ENCODE peak calls at places on chromosomes 4 and X, in five cellular contexts. Q, U, H, J and L are unnamed samples.
A peak's percentile ranks its signal among the peaks of the same experiment; 100 is the strongest.

GRCh38 chr4:5919571-5919970 is 26.7 kb upstream of the CRMP1 start:
- DNase-seq in Q (no peak), H (no peak), U (no peak), J (no peak), L (no peak)

GRCh38 chr4:7831858-7832257 is 107.8 kb downstream of the AFAP1 start:
- DNase-seq in U (no peak), J (no peak), H (no peak), Q (no peak), L (no peak)

GRCh38 chr4:56626420-56626819 is 54.7 kb downstream of the HOPX start:
- DNase-seq in Q (no peak), J (no peak), H (no peak), U (no peak), L (no peak)

GRCh38 chrX:18640686-18641085 is 31.2 kb downstream of the RS1 start:
- DNase-seq in Q (peak; percentile 54), H (no peak), J (no peak), U (peak; percentile 40), L (no peak)

GRCh38 chr4:25550376-25551030 is 105.1 kb upstream of the SLC34A2 start:
- DNase-seq in Q (no peak), J (no peak), H (no peak), U (no peak), L (no peak)

GRCh38 chrX:21943460-21944135 is 3.1 kb downstream of the SMS start:
- DNase-seq in H (no peak), U (no peak), J (no peak), Q (no peak), L (no peak)

GRCh38 chr4:95594629-95595028 is 45.9 kb upstream of the UNC5C start:
- DNase-seq in U (no peak), Q (no peak), J (no peak), H (no peak), L (no peak)

GRCh38 chr4:37988670-37989069 is 28.5 kb downstream of the PTTG2 start:
- DNase-seq in Q (peak; percentile 47), H (no peak), U (no peak), J (no peak), L (no peak)

GRCh38 chr4:147984065-147984777 is 252.3 kb downstream of the ARHGAP10 start:
- DNase-seq in H (peak; percentile 38), U (peak; percentile 54), J (no peak), Q (peak; percentile 67), L (peak; percentile 79)

GRCh38 chr4:74230902-74231499 is 73.1 kb downstream of the MTHFD2L start:
- DNase-seq in U (no peak), H (no peak), J (no peak), Q (no peak), L (no peak)

GRCh38 chr4:113921089-113921842 is 58.2 kb downstream of the ARSJ start:
- DNase-seq in H (no peak), J (no peak), Q (no peak), U (no peak), L (no peak)

DNA sequence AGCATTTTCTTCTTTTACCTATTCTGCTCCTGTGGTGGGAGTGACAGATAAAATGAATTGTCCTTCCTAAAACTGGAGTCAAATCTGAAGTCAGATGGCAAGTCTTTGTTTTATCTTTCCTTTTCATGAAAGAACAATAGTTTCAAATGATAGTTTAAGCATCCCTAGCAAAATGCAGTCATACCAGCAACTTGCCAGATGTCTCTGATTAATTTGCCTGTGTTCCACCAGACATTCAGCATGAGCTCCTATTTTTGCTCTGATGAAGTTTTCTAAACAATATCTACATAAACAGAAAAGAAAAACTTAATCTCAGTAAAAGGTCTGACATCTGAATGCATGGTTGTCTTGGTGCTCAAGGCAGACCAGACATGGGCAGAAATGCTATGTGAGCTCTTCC is 15.2 kb downstream of the PRKG2 start:
- DNase-seq in J (no peak), U (no peak), Q (no peak), H (no peak), L (no peak)
- TF ChIP-seq SUZ12 in J (no peak), U (no peak), Q (no peak), H (no peak), L (no peak)

GRCh38 chr4:115042496-115042895 is 70.9 kb downstream of the NDST4 start:
- DNase-seq in U (no peak), J (no peak), Q (no peak), H (peak; percentile 4), L (no peak)
- TF ChIP-seq SUZ12 in U (no peak), J (no peak), Q (no peak), H (no peak), L (no peak)

GRCh38 chr4:130955520-130955919 is 1859.6 kb downstream of the C4orf33 start:
- DNase-seq in U (no peak), J (no peak), Q (no peak), H (no peak), L (no peak)
- TF ChIP-seq SUZ12 in U (no peak), J (no peak), Q (no peak), H (no peak), L (no peak)

DNA sequence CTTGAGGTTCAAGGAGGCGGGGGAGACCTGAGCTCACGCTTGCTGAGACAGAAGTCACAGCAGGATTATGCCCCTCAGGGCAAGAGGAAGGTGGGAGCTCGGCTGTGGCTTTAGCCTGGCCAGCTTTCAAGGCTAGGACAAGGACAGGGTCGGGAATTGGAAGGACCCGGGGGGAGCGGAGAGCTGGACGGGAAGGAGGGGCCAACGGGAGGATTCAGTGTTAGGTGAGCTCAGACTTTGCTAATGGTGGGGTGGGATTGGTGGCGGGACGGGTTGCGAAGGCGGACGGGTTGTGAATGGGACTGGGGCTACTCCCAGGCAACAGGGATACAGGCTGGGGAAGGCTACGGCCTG is 219 bp downstream of the RIBC1 start:
- DNase-seq in U (peak; percentile 44), Q (no peak), J (no peak), H (no peak), L (no peak)
- TF ChIP-seq SUZ12 in U (no peak), Q (no peak), J (no peak), H (no peak), L (no peak)

DNA sequence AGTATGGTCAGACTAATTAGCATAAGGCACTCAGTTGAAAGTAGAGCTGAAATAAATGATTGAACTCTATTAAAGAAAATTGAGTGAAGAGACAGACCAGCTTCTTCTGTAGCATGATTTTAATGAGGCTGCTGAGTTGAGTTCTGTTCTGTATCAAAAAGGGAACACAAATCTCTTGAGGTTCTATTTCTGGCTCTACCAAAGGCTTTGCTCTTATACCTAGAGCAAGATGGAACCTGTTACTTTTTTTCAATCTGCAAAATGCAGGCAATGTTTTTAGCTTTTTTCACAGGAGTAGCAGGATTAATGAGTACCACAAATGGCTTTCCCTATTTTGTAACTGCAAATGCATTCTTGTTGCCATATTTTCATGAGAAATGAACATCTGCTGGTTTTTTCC is 4.2 kb upstream of the ERVMER34-1 start:
- DNase-seq in H (no peak), Q (no peak), J (no peak), U (no peak), L (no peak)
- TF ChIP-seq SUZ12 in H (no peak), Q (no peak), J (no peak), U (no peak), L (no peak)

DNA sequence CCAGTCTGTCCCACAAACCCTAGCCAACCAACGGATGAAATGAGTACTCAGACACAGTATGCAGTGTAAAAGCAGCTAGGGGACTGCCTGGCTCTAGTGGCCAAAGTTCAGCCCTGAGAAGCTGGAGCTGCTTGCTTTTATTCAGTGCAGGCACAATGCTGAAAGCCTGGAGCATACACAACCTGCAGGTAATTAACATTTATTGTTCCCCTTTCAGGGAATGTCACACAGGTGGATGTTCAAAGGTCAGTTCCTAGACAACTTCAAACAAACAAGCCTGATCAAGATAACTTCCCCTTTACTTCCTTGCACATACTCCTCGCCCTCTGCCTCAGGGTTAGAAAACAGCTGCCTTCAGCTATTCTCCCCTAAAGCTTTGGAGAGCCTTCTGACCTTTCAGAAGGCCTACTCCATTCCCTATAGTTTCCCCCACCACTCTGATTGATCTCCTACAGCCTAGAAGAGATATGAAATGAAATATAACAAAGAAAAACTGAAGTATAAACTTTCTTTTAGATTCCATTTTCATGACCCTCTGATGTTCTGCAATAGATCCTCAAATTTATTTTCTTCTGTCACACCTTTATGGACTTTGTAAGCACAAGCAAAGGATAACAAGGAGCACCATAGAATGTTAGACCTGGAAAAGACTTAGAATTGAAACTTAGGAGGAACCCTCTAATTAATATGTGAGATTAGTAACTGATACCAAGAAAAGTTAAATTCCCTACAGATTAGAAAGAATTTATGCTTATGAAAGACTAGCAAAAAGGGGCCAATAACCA is 6.8 kb upstream of the DCAF8L1 start:
- DNase-seq in H (peak; percentile 5), J (no peak), Q (no peak), U (no peak), L (no peak)
- TF ChIP-seq SUZ12 in H (no peak), J (no peak), Q (no peak), U (no peak), L (no peak)

DNA sequence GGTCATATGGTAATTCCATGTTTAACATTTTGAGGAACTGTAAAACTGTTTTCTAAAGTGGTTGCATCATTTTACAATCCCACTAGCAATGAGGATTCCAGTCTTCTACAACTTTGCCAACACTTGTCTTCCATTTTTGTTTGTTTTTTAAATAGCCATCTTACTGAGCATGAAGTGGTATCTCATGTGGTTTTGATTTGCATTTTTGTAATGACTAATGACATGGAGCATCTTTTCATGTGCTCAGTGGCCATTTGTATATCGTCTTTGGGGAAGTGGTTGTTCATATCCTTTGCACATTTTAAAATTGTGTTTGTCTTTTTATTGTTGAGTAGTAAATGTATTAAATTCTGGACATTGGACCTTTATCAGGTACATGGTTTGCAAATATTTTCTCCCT is 94.8 kb downstream of the TMEM131L start:
- DNase-seq in J (peak; percentile 26), Q (no peak), U (no peak), H (no peak), L (no peak)
- TF ChIP-seq SUZ12 in J (no peak), Q (no peak), U (no peak), H (no peak), L (no peak)